ENCODE peak calls at places on chromosome 1, in eight cellular contexts. Z is left ventricle myocardium inferior, J is iPS DF 19.7, M is ureter, X is M059J, R is activated gamma-delta T cell treated with Interleukin-2 at 50 U/mL for 16 hours, I is fibroblast of lung, F is cardiac fibroblast. S is an unnamed sample.

GRCh38 chr1:176046926-176047325 is 160.2 kb downstream of the COP1 start:
- DNase-seq in X (no peak), R (no peak), M (no peak), J (no peak), Z (no peak), I (no peak), F (no peak), S (peak)

GRCh38 chr1:62052946-62053345 is 141.7 kb upstream of the L1TD1 start:
- DNase-seq in R (no peak), I (no peak), X (no peak), F (no peak), J (no peak), Z (no peak), M (no peak), S (no peak)

GRCh38 chr1:194466706-194467105 is 1280.3 kb upstream of the B3GALT2 start:
- DNase-seq in F (no peak), X (peak), M (no peak), R (no peak), I (peak), J (no peak), Z (no peak), S (peak)

GRCh38 chr1:244077473-244078220 is 26.6 kb downstream of the ZBTB18 start:
- DNase-seq in X (no peak), R (no peak), Z (no peak), M (no peak), F (no peak), J (no peak), I (peak), S (no peak)

GRCh38 chr1:51313268-51313852 is 17.0 kb downstream of the TTC39A start:
- DNase-seq in Z (no peak), X (peak), F (peak), R (no peak), I (no peak), J (peak), M (no peak), S (no peak)

GRCh38 chr1:32470991-32471694 is 6.3 kb downstream of the ZBTB8B start:
- DNase-seq in M (no peak), F (peak), I (no peak), Z (no peak), X (no peak), R (no peak), J (no peak), S (no peak)

GRCh38 chr1:201013031-201013485 is 10.5 kb downstream of the KIF21B start:
- DNase-seq in X (no peak), F (no peak), Z (no peak), J (no peak), I (no peak), R (no peak), M (no peak), S (no peak)

GRCh38 chr1:44760876-44761275 is 14.5 kb upstream of the RPS8 start:
- DNase-seq in X (no peak), R (no peak), F (no peak), M (no peak), J (no peak), I (no peak), Z (no peak), S (no peak)

GRCh38 chr1:3062616-3063378 is 6.2 kb upstream of the PRDM16 start:
- DNase-seq in I (no peak), J (no peak), R (no peak), Z (no peak), M (no peak), X (no peak), F (no peak), S (no peak)

GRCh38 chr1:215076312-215076711 is 6.2 kb upstream of the KCNK2 start:
- DNase-seq in R (no peak), M (no peak), F (peak), I (peak), Z (no peak), J (no peak), X (peak), S (peak)

GRCh38 chr1:32474954-32475353 is 10.1 kb downstream of the ZBTB8B start:
- DNase-seq in X (no peak), J (no peak), R (no peak), I (no peak), Z (no peak), F (no peak), M (no peak), S (no peak)

GRCh38 chr1:115411388-115412063 is 73.5 kb upstream of the NGF start:
- DNase-seq in M (no peak), I (peak), Z (no peak), X (peak), F (peak), R (no peak), J (no peak), S (peak)

GRCh38 chr1:154352245-154352580 is 26.9 kb downstream of the ATP8B2 start:
- DNase-seq in I (no peak), R (no peak), X (no peak), M (no peak), J (no peak), F (no peak), Z (no peak), S (no peak)

GRCh38 chr1:81371864-81372263 is 428.9 kb upstream of the ADGRL2 start:
- DNase-seq in F (no peak), X (no peak), M (no peak), Z (no peak), I (no peak), J (no peak), R (no peak), S (no peak)

GRCh38 chr1:41322835-41323234 is 38.4 kb upstream of the FOXO6 start:
- DNase-seq in X (peak), M (no peak), I (peak), J (no peak), Z (peak), R (peak), F (peak), S (peak)

GRCh38 chr1:85581138-85581801 is 709 bp downstream of the CCN1 start:
- DNase-seq in Z (peak), M (peak), J (no peak), F (peak), X (peak), R (no peak), I (peak), S (peak)

GRCh38 chr1:28893403-28894102 is 20.8 kb upstream of the EPB41 start:
- DNase-seq in M (no peak), I (peak), F (peak), R (peak), Z (no peak), J (no peak), X (peak), S (no peak)

GRCh38 chr1:228377664-228378452 is 28.8 kb downstream of the TRIM11 start:
- DNase-seq in Z (no peak), X (no peak), I (no peak), M (no peak), J (no peak), F (no peak), R (no peak), S (no peak)

GRCh38 chr1:75616436-75617433 is 5.8 kb upstream of the SLC44A5 start:
- DNase-seq in I (peak), F (peak), M (no peak), R (no peak), Z (no peak), X (peak), J (no peak), S (no peak)

GRCh38 chr1:187474266-187474665 is 645.5 kb downstream of the PLA2G4A start:
- DNase-seq in F (peak), Z (no peak), M (no peak), J (no peak), R (no peak), I (peak), X (peak), S (no peak)

GRCh38 chr1:65470766-65471165 is 50.3 kb downstream of the LEPR start:
- DNase-seq in Z (no peak), M (no peak), F (peak), I (peak), J (no peak), R (no peak), X (peak), S (no peak)

GRCh38 chr1:153663211-153663610 is 4.7 kb downstream of the SNAPIN start:
- DNase-seq in J (no peak), X (peak), F (peak), R (no peak), Z (no peak), M (no peak), I (peak), S (peak)

GRCh38 chr1:246782120-246782900 is 58.1 kb downstream of the SCCPDH start:
- DNase-seq in F (peak), I (peak), J (no peak), X (peak), M (peak), R (no peak), Z (peak), S (peak)

GRCh38 chr1:22638476-22639234 is 2.2 kb downstream of the C1QA start:
- DNase-seq in F (no peak), I (no peak), X (no peak), R (no peak), Z (no peak), J (no peak), M (no peak), S (no peak)

S was measured in mammary epithelial cell.